ENCODE peak calls at places on chromosomes 1 and 21, in nine cellular contexts. M is mucosa of descending colon, G is stomach, N is kidney, P is tibial artery, R is SK-N-SH, U is foreskin fibroblast, L is AG10803, B is heart right ventricle. V is an unnamed sample.

GRCh38 chr1:104406731-104407130 is 657.0 kb downstream of the AMY1C start:
- DNase-seq in G (no peak), B (no peak), N (no peak), U (no peak), P (no peak), L (no peak), M (no peak), R (no peak), V (no peak)

GRCh38 chr1:152533327-152533938 is 19.2 kb downstream of the CRCT1 start:
- DNase-seq in R (peak), L (peak), G (no peak), B (no peak), U (no peak), P (no peak), M (no peak), N (no peak), V (peak)

GRCh38 chr1:201112173-201112731 is at the start of gene CACNA1S:
- DNase-seq in R (no peak), B (no peak), U (no peak), G (no peak), P (no peak), N (peak), M (no peak), L (no peak), V (no peak)

GRCh38 chr1:53110370-53111072 is 31.9 kb downstream of the SLC1A7 start:
- DNase-seq in P (no peak), N (no peak), M (peak), L (peak), G (peak), B (no peak), R (no peak), U (peak), V (peak)

GRCh38 chr1:182803846-182804245 is 14.3 kb downstream of the NPL start:
- DNase-seq in G (no peak), P (no peak), B (no peak), U (no peak), R (no peak), M (no peak), L (no peak), N (no peak), V (no peak)

GRCh38 chr1:54850737-54851136 is 36.3 kb downstream of the DHCR24 start:
- DNase-seq in B (no peak), M (no peak), N (no peak), P (no peak), G (no peak), L (peak), U (peak), R (no peak), V (peak)

GRCh38 chr1:186948542-186948941 is 119.8 kb downstream of the PLA2G4A start:
- DNase-seq in M (no peak), L (no peak), R (no peak), B (peak), N (no peak), G (no peak), P (no peak), U (no peak), V (peak)

GRCh38 chr1:64515427-64515826 is 45.5 kb downstream of the CACHD1 start:
- DNase-seq in U (peak), B (peak), L (peak), N (no peak), P (peak), G (peak), R (no peak), M (no peak), V (peak)

GRCh38 chr21:45612096-45613019 is 31.2 kb upstream of the PCBP3 start:
- DNase-seq in R (no peak), P (peak), M (no peak), N (peak), G (no peak), U (peak), B (no peak), L (peak), V (peak)

GRCh38 chr1:82775402-82776000 is 974.8 kb downstream of the ADGRL2 start:
- DNase-seq in N (peak), L (peak), M (no peak), R (peak), B (no peak), U (peak), G (no peak), P (no peak), V (peak)

GRCh38 chr1:163410073-163410522 is 88.3 kb downstream of the NUF2 start:
- DNase-seq in R (peak), L (peak), B (peak), G (peak), N (no peak), P (no peak), M (no peak), U (peak), V (peak)

GRCh38 chr1:100575406-100575805 is 37.5 kb downstream of the GPR88 start:
- DNase-seq in R (no peak), N (no peak), L (peak), P (no peak), B (no peak), G (no peak), U (no peak), M (no peak), V (no peak)

GRCh38 chr1:233730809-233731208 is 116.9 kb downstream of the KCNK1 start:
- DNase-seq in L (no peak), G (no peak), U (no peak), B (no peak), M (no peak), R (no peak), P (no peak), N (no peak), V (no peak)

GRCh38 chr1:66757740-66758139 is 5.5 kb downstream of the DYNLT5 start:
- DNase-seq in U (no peak), R (no peak), L (no peak), B (no peak), G (no peak), M (no peak), P (no peak), N (no peak), V (no peak)

GRCh38 chr1:232319106-232319505 is 310.8 kb downstream of the SIPA1L2 start:
- DNase-seq in N (no peak), U (no peak), R (peak), M (peak), P (no peak), G (no peak), B (peak), L (no peak), V (no peak)

GRCh38 chr1:87279966-87280535 is 48.6 kb upstream of the LMO4 start:
- DNase-seq in R (no peak), L (no peak), N (no peak), P (no peak), M (no peak), G (no peak), U (peak), B (no peak), V (no peak)

GRCh38 chr1:246587606-246588005 is 21.4 kb downstream of the CNST start:
- DNase-seq in P (no peak), G (no peak), M (no peak), U (peak), B (no peak), N (no peak), R (no peak), L (peak), V (no peak)

GRCh38 chr1:27357281-27358037 is 9.3 kb downstream of the MAP3K6 start:
- DNase-seq in M (peak), P (peak), U (peak), N (peak), G (peak), L (peak), R (peak), B (peak), V (peak)

GRCh38 chr1:210541680-210542358 is 213.1 kb downstream of the HHAT start:
- DNase-seq in N (no peak), B (no peak), R (peak), G (no peak), U (no peak), P (no peak), M (no peak), L (no peak), V (peak)

GRCh38 chr1:111513410-111514020 is 10.1 kb upstream of the ADORA3 start:
- DNase-seq in R (peak), U (peak), B (no peak), G (no peak), N (peak), P (no peak), L (no peak), M (no peak), V (no peak)

GRCh38 chr1:40924767-40925166 is 54.7 kb upstream of the CTPS1 start:
- DNase-seq in L (no peak), P (no peak), M (no peak), U (no peak), G (no peak), B (no peak), N (no peak), R (no peak), V (no peak)

GRCh38 chr1:18950415-18951026 is 6.0 kb downstream of the IFFO2 start:
- DNase-seq in R (no peak), N (peak), P (peak), L (no peak), G (no peak), U (peak), M (no peak), B (peak), V (no peak)

GRCh38 chr1:3942416-3943122 is 42.5 kb upstream of the C1orf174 start:
- DNase-seq in N (no peak), G (no peak), L (no peak), R (no peak), U (no peak), B (no peak), P (no peak), M (no peak), V (no peak)

GRCh38 chr1:210758761-210759160 is 375.2 kb downstream of the KCNH1 start:
- DNase-seq in L (peak), G (no peak), R (no peak), B (no peak), P (no peak), U (no peak), M (no peak), N (no peak), V (peak)

DNA sequence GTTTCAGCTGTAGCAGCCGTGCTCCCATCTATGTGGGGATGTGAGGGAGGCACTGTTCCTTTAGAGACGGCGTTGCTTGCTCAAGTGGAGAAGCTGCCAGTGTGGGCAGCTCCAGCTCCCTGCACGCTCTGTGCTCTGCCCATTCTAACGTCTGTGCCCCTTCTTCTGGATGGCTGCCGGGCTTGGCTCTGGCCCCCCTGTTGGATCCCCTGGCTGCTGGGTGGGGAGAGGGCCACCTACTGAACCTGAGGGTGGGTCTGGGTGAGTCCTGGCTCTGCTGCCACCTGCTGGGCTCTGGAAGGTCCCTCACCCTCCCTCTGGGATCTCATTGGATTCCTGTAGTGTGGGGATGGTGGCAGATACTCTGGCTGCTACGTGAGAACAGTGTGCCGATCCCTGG is 5.0 kb downstream of the PFKL start:
- DNase-seq in L (peak), M (no peak), B (no peak), U (peak), P (no peak), N (no peak), G (peak), R (peak), V (peak)
- TF ChIP-seq CTCF in L (peak), M (no peak), B (peak), U (peak), P (peak), N (peak), G (no peak), R (peak), V (peak)

DNA sequence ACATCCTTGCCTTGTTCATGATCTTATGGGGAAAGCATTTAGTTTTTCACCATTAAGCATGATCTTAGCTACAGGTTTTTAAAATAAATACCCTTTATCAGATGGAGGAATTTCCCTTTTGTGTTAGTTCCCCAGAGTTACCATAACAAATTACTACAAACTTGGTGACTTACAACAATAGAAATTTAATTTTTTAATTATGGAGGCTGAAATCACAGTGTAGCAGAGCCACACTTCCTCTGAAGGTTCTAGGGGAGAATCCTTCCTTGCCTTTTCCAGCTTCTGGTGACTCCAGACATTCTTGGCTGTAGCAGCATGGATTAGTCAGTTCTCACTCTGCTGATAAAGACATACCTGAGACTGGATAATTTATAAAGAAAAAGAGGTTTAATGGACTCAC is 18.5 kb downstream of the MIGA1 start:
- DNase-seq in L (no peak), U (no peak), M (no peak), G (no peak), R (no peak), B (no peak), N (no peak), P (no peak), V (peak)
- H3K4me3 ChIP-seq in L (no peak), U (no peak), M (no peak), G (no peak), R (no peak), B (no peak), N (no peak), P (no peak), V (no peak)

GRCh38 chr1:81296584-81296983 is 504.1 kb upstream of the ADGRL2 start:
- DNase-seq in G (no peak), P (no peak), R (no peak), U (peak), B (no peak), L (peak), N (no peak), M (no peak), V (peak)
- TF ChIP-seq CTCF in G (no peak), P (no peak), R (no peak), U (no peak), B (no peak), L (no peak), N (no peak), M (no peak), V (no peak)

GRCh38 chr1:29209173-29209572 is 21.6 kb downstream of the MECR start:
- DNase-seq in R (no peak), P (no peak), G (no peak), U (peak), B (no peak), N (no peak), L (peak), M (no peak), V (peak)

GRCh38 chr1:29211086-29212030 is 19.4 kb downstream of the MECR start:
- DNase-seq in R (no peak), B (no peak), P (no peak), N (no peak), L (peak), U (peak), M (no peak), G (no peak), V (no peak)

GRCh38 chr1:29210278-29211085 is 20.3 kb downstream of the MECR start:
- DNase-seq in N (no peak), U (peak), G (no peak), P (no peak), L (no peak), R (no peak), M (no peak), B (no peak), V (no peak)

GRCh38 chr1:29213055-29213454 is 17.7 kb downstream of the MECR start:
- DNase-seq in R (no peak), G (no peak), B (no peak), L (no peak), N (no peak), P (no peak), M (no peak), U (no peak), V (no peak)

GRCh38 chr1:29208462-29208861 is 22.3 kb downstream of the MECR start:
- DNase-seq in B (no peak), N (no peak), L (no peak), P (no peak), U (no peak), M (no peak), G (no peak), R (no peak), V (no peak)
- H3K4me3 ChIP-seq in B (no peak), N (no peak), L (no peak), P (no peak), U (no peak), M (no peak), G (no peak), R (no peak), V (no peak)

DNA sequence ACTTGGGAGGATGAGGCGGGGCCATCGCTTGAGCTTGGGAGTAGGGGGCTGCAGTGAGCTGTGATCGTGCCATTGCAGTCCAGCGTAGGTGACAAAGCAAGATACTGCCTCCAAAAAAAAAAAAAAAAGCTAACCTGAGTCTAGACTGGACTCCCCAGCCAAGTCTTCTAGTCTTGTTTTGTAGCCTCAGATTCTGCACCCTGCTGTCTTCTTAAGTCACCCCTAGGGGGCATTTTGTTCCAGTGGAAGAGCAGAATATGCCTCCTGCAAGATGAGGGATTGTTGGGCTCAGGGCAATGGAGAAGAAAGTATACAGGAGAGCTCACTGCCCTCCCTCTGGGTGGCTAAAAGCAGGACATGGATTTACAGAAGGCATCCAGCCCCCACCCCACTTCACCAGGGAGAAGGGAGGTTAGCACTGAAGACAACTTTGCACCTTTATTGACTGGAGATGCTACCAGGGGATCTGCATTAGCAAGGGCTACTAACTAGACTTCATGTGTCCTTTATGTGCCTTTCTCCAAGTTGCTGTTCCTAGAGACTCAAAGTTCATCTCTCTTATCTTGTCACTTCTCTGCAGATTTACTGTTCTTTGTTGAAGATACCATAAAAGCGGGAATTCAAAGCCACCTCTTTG is 15.3 kb upstream of the RNF187 start:
- DNase-seq in U (peak), R (peak), N (no peak), L (peak), P (no peak), M (no peak), B (no peak), G (no peak), V (peak)
- TF ChIP-seq CTCF in U (peak), R (peak), N (peak), L (peak), P (peak), M (no peak), B (peak), G (no peak), V (peak)

DNA sequence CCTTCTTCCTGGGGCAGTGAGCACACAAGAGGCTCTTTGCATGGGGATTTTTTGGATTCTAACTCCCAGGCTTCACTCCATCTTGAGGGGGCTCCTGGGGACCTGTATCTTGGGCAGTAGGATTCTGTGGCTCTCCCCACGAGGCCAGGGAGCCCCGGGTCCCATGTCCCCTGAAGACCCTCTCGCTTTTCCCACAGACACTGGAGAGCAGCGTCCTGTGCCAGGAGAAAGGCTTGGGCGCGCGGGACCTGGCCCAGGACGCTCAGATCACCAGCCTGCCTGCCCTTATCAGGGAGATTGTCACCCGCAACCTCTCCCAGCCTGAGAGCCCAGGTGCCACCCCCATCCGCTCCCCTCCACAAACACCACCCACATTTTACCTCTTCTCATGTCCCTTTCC is 735 bp downstream of the CROCC start:
- DNase-seq in B (no peak), N (peak), U (no peak), M (peak), G (no peak), P (no peak), L (no peak), R (peak), V (no peak)
- H3K4me3 ChIP-seq in B (no peak), N (no peak), U (no peak), M (no peak), G (no peak), P (no peak), L (no peak), R (no peak), V (no peak)